ENCODE peak calls at places on chromosomes 4 and X, in seven cellular contexts. One of them, this sample, is unnamed.

GRCh38 chrX:87736576-87736975 is 219.0 kb downstream of the KLHL4 start:
- DNase-seq in SK-N-SH: no peak
- DNase-seq in AG04450: no peak
- DNase-seq in hepatocyte: no peak
- DNase-seq in NB4: no peak
- DNase-seq in AG04449: no peak
- DNase-seq in pancreas: no peak
- DNase-seq in this sample: no peak

GRCh38 chr4:102564399-102564921 is 63.3 kb downstream of the NFKB1 start:
- DNase-seq in SK-N-SH: no peak
- DNase-seq in AG04450: peak
- DNase-seq in hepatocyte: no peak
- DNase-seq in NB4: peak
- DNase-seq in AG04449: peak
- DNase-seq in pancreas: no peak
- DNase-seq in this sample: no peak

GRCh38 chr4:109332926-109333464 is 30.5 kb upstream of the COL25A1 start:
- DNase-seq in SK-N-SH: no peak
- DNase-seq in AG04450: no peak
- DNase-seq in hepatocyte: no peak
- DNase-seq in NB4: peak
- DNase-seq in AG04449: no peak
- DNase-seq in pancreas: no peak
- DNase-seq in this sample: no peak

GRCh38 chr4:40439519-40439918 is 104.4 kb downstream of the CHRNA9 start:
- DNase-seq in SK-N-SH: no peak
- DNase-seq in AG04450: no peak
- DNase-seq in hepatocyte: no peak
- DNase-seq in NB4: no peak
- DNase-seq in AG04449: no peak
- DNase-seq in pancreas: no peak
- DNase-seq in this sample: no peak

GRCh38 chr4:137755033-137755471 is 222.8 kb upstream of the PCDH18 start:
- DNase-seq in SK-N-SH: no peak
- DNase-seq in AG04450: peak
- DNase-seq in hepatocyte: no peak
- DNase-seq in NB4: no peak
- DNase-seq in AG04449: peak
- DNase-seq in pancreas: no peak
- DNase-seq in this sample: peak

GRCh38 chr4:146095091-146095690 is 80.3 kb upstream of the LSM6 start:
- DNase-seq in SK-N-SH: peak
- DNase-seq in AG04450: peak
- DNase-seq in hepatocyte: peak
- DNase-seq in NB4: peak
- DNase-seq in AG04449: no peak
- DNase-seq in pancreas: peak
- DNase-seq in this sample: peak

GRCh38 chrX:46327229-46328081 is 217.8 kb downstream of the ZNF674 start:
- DNase-seq in SK-N-SH: no peak
- DNase-seq in AG04450: no peak
- DNase-seq in hepatocyte: peak
- DNase-seq in NB4: no peak
- DNase-seq in AG04449: no peak
- DNase-seq in pancreas: peak
- DNase-seq in this sample: peak

GRCh38 chr4:2691952-2692435 is 64.1 kb downstream of the TNIP2 start:
- DNase-seq in SK-N-SH: no peak
- DNase-seq in AG04450: no peak
- DNase-seq in hepatocyte: no peak
- DNase-seq in NB4: no peak
- DNase-seq in AG04449: no peak
- DNase-seq in pancreas: no peak
- DNase-seq in this sample: no peak

GRCh38 chr4:146132445-146132844 is 43.1 kb upstream of the LSM6 start:
- DNase-seq in SK-N-SH: no peak
- DNase-seq in AG04450: no peak
- DNase-seq in hepatocyte: no peak
- DNase-seq in NB4: no peak
- DNase-seq in AG04449: no peak
- DNase-seq in pancreas: no peak
- DNase-seq in this sample: no peak

GRCh38 chrX:38277802-38278201 is 49.5 kb downstream of the RPGR start:
- DNase-seq in SK-N-SH: no peak
- DNase-seq in AG04450: no peak
- DNase-seq in hepatocyte: no peak
- DNase-seq in NB4: no peak
- DNase-seq in AG04449: no peak
- DNase-seq in pancreas: no peak
- DNase-seq in this sample: no peak

GRCh38 chrX:13923845-13924244 is 105.8 kb downstream of the GEMIN8 start:
- DNase-seq in SK-N-SH: no peak
- DNase-seq in AG04450: no peak
- DNase-seq in hepatocyte: no peak
- DNase-seq in NB4: no peak
- DNase-seq in AG04449: no peak
- DNase-seq in pancreas: peak
- DNase-seq in this sample: no peak

GRCh38 chr4:127634181-127634580 is 1.4 kb downstream of the INTU start:
- DNase-seq in SK-N-SH: no peak
- DNase-seq in AG04450: peak
- DNase-seq in hepatocyte: no peak
- DNase-seq in NB4: no peak
- DNase-seq in AG04449: peak
- DNase-seq in pancreas: no peak
- DNase-seq in this sample: no peak

GRCh38 chrX:12929701-12930100 is 23.3 kb downstream of the TLR8 start:
- DNase-seq in SK-N-SH: no peak
- DNase-seq in AG04450: no peak
- DNase-seq in hepatocyte: no peak
- DNase-seq in NB4: no peak
- DNase-seq in AG04449: no peak
- DNase-seq in pancreas: no peak
- DNase-seq in this sample: no peak

GRCh38 chrX:46301903-46302302 is 243.3 kb downstream of the ZNF674 start:
- DNase-seq in SK-N-SH: no peak
- DNase-seq in AG04450: no peak
- DNase-seq in hepatocyte: no peak
- DNase-seq in NB4: no peak
- DNase-seq in AG04449: no peak
- DNase-seq in pancreas: no peak
- DNase-seq in this sample: no peak

GRCh38 chrX:77087529-77088169 is 359.5 kb upstream of the FGF16 start:
- DNase-seq in SK-N-SH: no peak
- DNase-seq in AG04450: no peak
- DNase-seq in hepatocyte: peak
- DNase-seq in NB4: no peak
- DNase-seq in AG04449: no peak
- DNase-seq in pancreas: peak
- DNase-seq in this sample: no peak

GRCh38 chr4:2925931-2926860 is 37.0 kb downstream of the NOP14 start:
- DNase-seq in SK-N-SH: no peak
- DNase-seq in AG04450: no peak
- DNase-seq in hepatocyte: no peak
- DNase-seq in NB4: no peak
- DNase-seq in AG04449: no peak
- DNase-seq in pancreas: peak
- DNase-seq in this sample: no peak

GRCh38 chr4:78155616-78156105 is 98.5 kb downstream of the FRAS1 start:
- DNase-seq in SK-N-SH: no peak
- DNase-seq in AG04450: no peak
- DNase-seq in hepatocyte: no peak
- DNase-seq in NB4: no peak
- DNase-seq in AG04449: no peak
- DNase-seq in pancreas: no peak
- DNase-seq in this sample: no peak

GRCh38 chrX:82161195-82161594 is 959.3 kb downstream of the SH3BGRL start:
- DNase-seq in SK-N-SH: no peak
- DNase-seq in AG04450: no peak
- DNase-seq in hepatocyte: no peak
- DNase-seq in NB4: no peak
- DNase-seq in AG04449: no peak
- DNase-seq in pancreas: no peak
- DNase-seq in this sample: no peak

GRCh38 chrX:139967300-139967699 is 2.0 kb upstream of the CXorf66 start:
- DNase-seq in SK-N-SH: peak
- DNase-seq in AG04450: no peak
- DNase-seq in hepatocyte: no peak
- DNase-seq in NB4: peak
- DNase-seq in AG04449: no peak
- DNase-seq in pancreas: no peak
- DNase-seq in this sample: no peak

GRCh38 chr4:173505924-173506779 is 23.9 kb downstream of the HAND2 start:
- DNase-seq in SK-N-SH: peak
- DNase-seq in AG04450: no peak
- DNase-seq in hepatocyte: peak
- DNase-seq in NB4: peak
- DNase-seq in AG04449: no peak
- DNase-seq in pancreas: peak
- DNase-seq in this sample: no peak

GRCh38 chr4:98996056-98996941 is 778 bp downstream of the METAP1 start:
- DNase-seq in SK-N-SH: peak
- DNase-seq in AG04450: no peak
- DNase-seq in hepatocyte: peak
- DNase-seq in NB4: peak
- DNase-seq in AG04449: no peak
- DNase-seq in pancreas: peak
- DNase-seq in this sample: no peak

GRCh38 chrX:16712116-16712824 is at the start of gene CTPS2:
- DNase-seq in SK-N-SH: peak
- DNase-seq in AG04450: no peak
- DNase-seq in hepatocyte: peak
- DNase-seq in NB4: peak
- DNase-seq in AG04449: no peak
- DNase-seq in pancreas: peak
- DNase-seq in this sample: peak

GRCh38 chr4:61204353-61204752 is 4.2 kb downstream of the ADGRL3 start:
- DNase-seq in SK-N-SH: no peak
- DNase-seq in AG04450: no peak
- DNase-seq in hepatocyte: peak
- DNase-seq in NB4: no peak
- DNase-seq in AG04449: no peak
- DNase-seq in pancreas: no peak
- DNase-seq in this sample: no peak

GRCh38 chr4:3320361-3321023 is 27.7 kb downstream of the RGS12 start:
- DNase-seq in SK-N-SH: no peak
- DNase-seq in AG04450: no peak
- DNase-seq in hepatocyte: peak
- DNase-seq in NB4: no peak
- DNase-seq in AG04449: no peak
- DNase-seq in pancreas: no peak
- DNase-seq in this sample: no peak

GRCh38 chrX:119942831-119943184 is 743 bp downstream of the NKAP start:
- DNase-seq in SK-N-SH: no peak
- DNase-seq in AG04450: no peak
- DNase-seq in hepatocyte: peak
- DNase-seq in NB4: no peak
- DNase-seq in AG04449: no peak
- DNase-seq in pancreas: no peak
- DNase-seq in this sample: no peak

GRCh38 chr4:173001571-173001970 is 167.0 kb upstream of the GALNT7 start:
- DNase-seq in SK-N-SH: no peak
- DNase-seq in AG04450: no peak
- DNase-seq in hepatocyte: no peak
- DNase-seq in NB4: no peak
- DNase-seq in AG04449: no peak
- DNase-seq in pancreas: no peak
- DNase-seq in this sample: peak

GRCh38 chr4:147578057-147578476 is 39.1 kb upstream of the TMEM184C start:
- DNase-seq in SK-N-SH: peak
- DNase-seq in AG04450: peak
- DNase-seq in hepatocyte: no peak
- DNase-seq in NB4: no peak
- DNase-seq in AG04449: peak
- DNase-seq in pancreas: no peak
- DNase-seq in this sample: peak

GRCh38 chr4:123505457-123506310 is 109.1 kb downstream of the SPRY1 start:
- DNase-seq in SK-N-SH: peak
- DNase-seq in AG04450: peak
- DNase-seq in hepatocyte: peak
- DNase-seq in NB4: peak
- DNase-seq in AG04449: no peak
- DNase-seq in pancreas: peak
- DNase-seq in this sample: peak
- H3K4me3 ChIP-seq in SK-N-SH: no peak
- H3K4me3 ChIP-seq in AG04450: peak
- H3K4me3 ChIP-seq in hepatocyte: peak
- H3K4me3 ChIP-seq in NB4: peak
- H3K4me3 ChIP-seq in AG04449: peak
- H3K4me3 ChIP-seq in pancreas: peak
- H3K4me3 ChIP-seq in this sample: peak

DNA sequence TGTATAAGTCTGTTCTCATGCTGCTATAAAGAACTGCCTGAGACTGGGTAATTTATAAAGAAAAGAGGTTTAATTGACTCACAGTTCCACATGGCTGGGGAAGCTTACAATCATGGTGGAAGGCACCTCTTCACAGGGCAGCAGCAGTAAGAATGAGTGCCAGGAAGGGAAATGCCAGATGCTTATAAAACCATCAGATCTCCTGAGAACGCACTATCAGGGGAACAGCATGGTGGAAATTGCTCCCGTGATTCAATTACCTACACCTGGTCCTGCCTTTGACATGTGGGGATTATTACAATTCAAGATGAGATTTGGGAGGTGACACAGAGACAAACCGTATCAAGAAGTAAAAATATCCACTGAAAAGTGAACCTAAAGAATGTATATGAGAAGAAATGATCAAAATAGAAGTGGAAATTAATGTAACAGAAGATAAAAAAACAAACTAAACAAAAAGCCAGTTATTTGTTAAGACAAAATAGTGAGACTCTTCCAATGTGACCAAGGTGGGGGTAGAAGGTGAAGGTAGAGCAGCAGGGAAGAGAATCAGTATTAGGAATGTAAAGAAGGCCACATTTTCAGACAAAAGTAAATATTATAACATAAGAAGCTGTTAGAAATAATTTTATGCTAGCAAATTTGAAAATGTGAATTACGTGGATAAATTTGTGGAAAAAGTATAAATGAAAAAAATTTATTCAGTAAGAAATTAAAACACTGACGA is 372.9 kb downstream of the NKX6-1 start:
- DNase-seq in SK-N-SH: no peak
- DNase-seq in AG04450: no peak
- DNase-seq in hepatocyte: no peak
- DNase-seq in NB4: no peak
- DNase-seq in AG04449: no peak
- DNase-seq in pancreas: no peak
- DNase-seq in this sample: no peak
- H3K4me3 ChIP-seq in SK-N-SH: no peak
- H3K4me3 ChIP-seq in AG04450: no peak
- H3K4me3 ChIP-seq in hepatocyte: no peak
- H3K4me3 ChIP-seq in NB4: no peak
- H3K4me3 ChIP-seq in AG04449: no peak
- H3K4me3 ChIP-seq in pancreas: no peak
- H3K4me3 ChIP-seq in this sample: no peak

GRCh38 chrX:4909245-4909830 is 1195.9 kb upstream of the PRKX start:
- DNase-seq in SK-N-SH: no peak
- DNase-seq in AG04450: no peak
- DNase-seq in hepatocyte: no peak
- DNase-seq in NB4: peak
- DNase-seq in AG04449: no peak
- DNase-seq in pancreas: no peak
- DNase-seq in this sample: no peak
- H3K4me3 ChIP-seq in SK-N-SH: no peak
- H3K4me3 ChIP-seq in AG04450: no peak
- H3K4me3 ChIP-seq in hepatocyte: no peak
- H3K4me3 ChIP-seq in NB4: peak
- H3K4me3 ChIP-seq in AG04449: no peak
- H3K4me3 ChIP-seq in pancreas: no peak
- H3K4me3 ChIP-seq in this sample: no peak

GRCh38 chr4:1330761-1331590 is 16.0 kb upstream of the UVSSA start:
- DNase-seq in SK-N-SH: peak
- DNase-seq in AG04450: no peak
- DNase-seq in hepatocyte: no peak
- DNase-seq in NB4: no peak
- DNase-seq in AG04449: no peak
- DNase-seq in pancreas: no peak
- DNase-seq in this sample: no peak
- H3K4me3 ChIP-seq in SK-N-SH: no peak
- H3K4me3 ChIP-seq in AG04450: no peak
- H3K4me3 ChIP-seq in hepatocyte: no peak
- H3K4me3 ChIP-seq in NB4: no peak
- H3K4me3 ChIP-seq in AG04449: no peak
- H3K4me3 ChIP-seq in pancreas: no peak
- H3K4me3 ChIP-seq in this sample: no peak

This sample was measured in SJSA1.